ENCODE peak calls at places on chromosome 11, in four cellular contexts. E is activated T-cell treated with anti-CD3 and anti-CD28 coated beads, Interleukin-2, amount 50 U/mL, for 24 hours; L is pulmonary artery endothelial cell; T is WTC11. W is an unnamed sample.

GRCh38 chr11:17846852-17847453 is 112.4 kb downstream of the KCNC1 start:
- DNase-seq in L (no peak), E (no peak), T (peak; percentile 14), W (no peak)

GRCh38 chr11:119376197-119376847 is 5.2 kb downstream of the USP2 start:
- DNase-seq in T (no peak), E (no peak), L (no peak), W (peak; percentile 59)

GRCh38 chr11:22792497-22792896 is 37.1 kb downstream of the SVIP start:
- DNase-seq in L (peak; percentile 65), E (no peak), T (no peak), W (no peak)

GRCh38 chr11:111414267-111414931 is 35.3 kb upstream of the POU2AF1 start:
- DNase-seq in E (no peak), T (no peak), L (no peak), W (no peak)

GRCh38 chr11:69645801-69646492 is 5.0 kb downstream of the CCND1 start:
- DNase-seq in L (no peak), E (no peak), T (no peak), W (no peak)

GRCh38 chr11:3942160-3942955 is 86.9 kb downstream of the STIM1 start:
- DNase-seq in E (no peak), T (no peak), L (no peak), W (no peak)

GRCh38 chr11:69729252-69729651 is 25.4 kb upstream of the FGF19 start:
- DNase-seq in T (no peak), E (no peak), L (no peak), W (no peak)

GRCh38 chr11:33360642-33361041 is 103.5 kb downstream of the HIPK3 start:
- DNase-seq in L (no peak), E (no peak), T (no peak), W (no peak)

GRCh38 chr11:93694109-93694508 is 32.6 kb downstream of the CEP295 start:
- DNase-seq in T (no peak), E (no peak), L (no peak), W (no peak)

GRCh38 chr11:12287374-12288211 is 89.8 kb upstream of the PARVA start:
- DNase-seq in T (peak; percentile 78), L (peak; percentile 81), E (no peak), W (peak; percentile 85)

GRCh38 chr11:67500818-67501584 is 4.2 kb downstream of the PITPNM1 start:
- DNase-seq in T (no peak), E (no peak), L (no peak), W (peak; percentile 22)

GRCh38 chr11:131909426-131910200 is 539.2 kb downstream of the NTM start:
- DNase-seq in E (no peak), L (no peak), T (no peak), W (no peak)

GRCh38 chr11:104830080-104830479 is 68.2 kb downstream of the CASP12 start:
- DNase-seq in L (peak; percentile 11), E (no peak), T (no peak), W (no peak)

GRCh38 chr11:1308745-1309497 is 511 bp downstream of the TOLLIP start:
- DNase-seq in L (no peak), E (no peak), T (no peak), W (peak; percentile 96)

GRCh38 chr11:64011371-64011770 is 24.4 kb upstream of the FLRT1 start:
- DNase-seq in L (no peak), E (no peak), T (no peak), W (no peak)

GRCh38 chr11:120432056-120433018 is 79.2 kb upstream of the GRIK4 start:
- DNase-seq in L (peak; percentile 89), T (no peak), E (no peak), W (no peak)

GRCh38 chr11:120182790-120183491 is 27.9 kb upstream of the OAF start:
- DNase-seq in T (peak; percentile 77), E (peak; percentile 25), L (no peak), W (peak; percentile 71)

GRCh38 chr11:58567889-58568512 is 7.7 kb downstream of the LPXN start:
- DNase-seq in E (peak; percentile 81), L (no peak), T (peak; percentile 69), W (peak; percentile 23)

GRCh38 chr11:848380-848931 is 5.8 kb downstream of the TSPAN4 start:
- DNase-seq in T (peak; percentile 75), L (no peak), E (peak; percentile 81), W (peak; percentile 94)

GRCh38 chr11:105783216-105783615 is 173.3 kb downstream of the GRIA4 start:
- DNase-seq in T (no peak), L (no peak), E (no peak), W (no peak)

W was measured in H7.